ENCODE peak calls at places on chromosomes 1 and 21, in five cellular contexts. D, L, T, Y and A are unnamed samples.

GRCh38 chr1:53562983-53563379 is 103.8 kb downstream of the DMRTB1 start:
- DNase-seq in T (no peak), Y (no peak), D (no peak), L (no peak), A (no peak)

GRCh38 chr21:45069085-45069484 is 5.3 kb upstream of the ADARB1 start:
- DNase-seq in D (no peak), T (no peak), L (no peak), Y (no peak), A (no peak)

GRCh38 chr1:63545780-63546179 is 22.5 kb downstream of the EFCAB7 start:
- DNase-seq in D (no peak), T (no peak), L (no peak), Y (peak; percentile 37), A (no peak)

GRCh38 chr1:22285545-22286396 is 142.9 kb upstream of the WNT4 start:
- DNase-seq in L (no peak), T (no peak), Y (peak; percentile 83), D (no peak), A (no peak)

GRCh38 chr1:167515893-167516321 is 2.4 kb downstream of the CD247 start:
- DNase-seq in T (no peak), Y (no peak), D (no peak), L (no peak), A (no peak)

GRCh38 chr1:208243851-208244583 is at the start of gene PLXNA2:
- DNase-seq in D (peak; percentile 59), T (peak; percentile 43), Y (peak; percentile 74), L (peak; percentile 38), A (peak; percentile 21)

GRCh38 chr1:63004868-63005267 is 220.9 kb downstream of the ATG4C start:
- DNase-seq in D (no peak), T (no peak), Y (no peak), L (no peak), A (no peak)

GRCh38 chr1:229258851-229259110 is 12.1 kb upstream of the RAB4A start:
- DNase-seq in D (no peak), T (no peak), L (no peak), Y (no peak), A (no peak)

GRCh38 chr1:209810783-209811182 is 4.8 kb upstream of the IRF6 start:
- DNase-seq in L (no peak), T (no peak), D (no peak), Y (no peak), A (no peak)

GRCh38 chr1:178232108-178232507 is 138.2 kb downstream of the RASAL2 start:
- DNase-seq in T (no peak), L (no peak), D (no peak), Y (no peak), A (no peak)

GRCh38 chr1:193794239-193794638 is 607.8 kb upstream of the B3GALT2 start:
- DNase-seq in T (no peak), D (no peak), L (no peak), Y (no peak), A (no peak)

GRCh38 chr1:9652379-9653194 is 1.1 kb downstream of the PIK3CD start:
- DNase-seq in T (peak; percentile 43), L (no peak), Y (no peak), D (no peak), A (no peak)

GRCh38 chr21:34154878-34155277 is 81.5 kb downstream of the MRPS6 start:
- DNase-seq in L (no peak), T (no peak), D (no peak), Y (no peak), A (no peak)

GRCh38 chr1:36520771-36521420 is 38.2 kb upstream of the CSF3R start:
- DNase-seq in Y (no peak), T (no peak), L (no peak), D (no peak), A (no peak)

GRCh38 chr21:28337319-28337718 is 655.4 kb downstream of the LTN1 start:
- DNase-seq in L (no peak), T (no peak), D (no peak), Y (peak; percentile 34), A (no peak)

GRCh38 chr1:153849487-153850185 is 73.1 kb downstream of the GATAD2B start:
- DNase-seq in D (no peak), L (no peak), Y (no peak), T (no peak), A (no peak)

GRCh38 chr1:205535866-205536758 is 31.6 kb downstream of the CDK18 start:
- DNase-seq in D (peak; percentile 1), Y (no peak), T (no peak), L (no peak), A (no peak)

GRCh38 chr1:153774780-153775431 is at the start of gene SLC27A3:
- DNase-seq in T (peak; percentile 8), L (no peak), D (peak; percentile 57), Y (no peak), A (no peak)

GRCh38 chr1:200488375-200489165 is 78.7 kb upstream of the ZNF281 start:
- DNase-seq in D (peak; percentile 59), Y (peak; percentile 80), L (no peak), T (peak; percentile 13), A (no peak)

GRCh38 chr1:28199328-28200233 is 23.1 kb upstream of the PTAFR start:
- DNase-seq in Y (no peak), D (no peak), L (no peak), T (peak; percentile 9), A (peak; percentile 33)

GRCh38 chr1:107803579-107803978 is 161.4 kb downstream of the VAV3 start:
- DNase-seq in L (no peak), Y (no peak), T (no peak), D (no peak), A (no peak)

GRCh38 chr1:200213921-200214320 is 186.4 kb downstream of the NR5A2 start:
- DNase-seq in Y (no peak), D (no peak), L (no peak), T (no peak), A (no peak)

GRCh38 chr1:29746076-29746665 is 509.8 kb downstream of the PTPRU start:
- DNase-seq in Y (no peak), D (no peak), T (no peak), L (no peak), A (no peak)

GRCh38 chr1:3125546-3126368 is 56.8 kb downstream of the PRDM16 start:
- DNase-seq in D (no peak), L (no peak), Y (no peak), T (no peak), A (no peak)

GRCh38 chr1:221204055-221204833 is 325.0 kb downstream of the HLX start:
- DNase-seq in Y (no peak), D (no peak), T (no peak), L (no peak), A (no peak)

GRCh38 chr1:230074270-230074669 is 7.2 kb downstream of the GALNT2 start:
- DNase-seq in D (no peak), L (no peak), T (no peak), Y (no peak), A (no peak)

GRCh38 chr1:226549094-226549936 is 751 bp downstream of the STUM start:
- DNase-seq in T (no peak), L (no peak), D (no peak), Y (no peak), A (no peak)

GRCh38 chr1:242710286-242710685 is 185.8 kb upstream of the PLD5 start:
- DNase-seq in T (no peak), Y (no peak), L (no peak), D (no peak), A (no peak)

GRCh38 chr1:95888877-95889799 is 655.1 kb downstream of the RWDD3 start:
- DNase-seq in D (no peak), Y (no peak), L (no peak), T (no peak), A (no peak)

GRCh38 chr1:244460195-244460594 is 878 bp upstream of the CATSPERE start:
- DNase-seq in D (no peak), T (no peak), Y (peak; percentile 12), L (no peak), A (peak; percentile 24)

GRCh38 chr1:228845101-228845500 is 109.8 kb downstream of the RHOU start:
- DNase-seq in Y (no peak), D (no peak), T (no peak), L (no peak), A (no peak)

GRCh38 chr1:183864611-183865010 is 59.7 kb downstream of the RGL1 start:
- DNase-seq in T (no peak), Y (no peak), L (no peak), D (no peak), A (no peak)

GRCh38 chr1:158181577-158181922 is 855 bp downstream of the CD1D start:
- DNase-seq in Y (no peak), L (no peak), T (no peak), D (no peak), A (no peak)

GRCh38 chr1:119920104-119920968 is 24.0 kb upstream of the ADAM30 start:
- DNase-seq in Y (no peak), D (no peak), L (no peak), T (no peak), A (no peak)

GRCh38 chr1:19151537-19151936 is 58.5 kb downstream of the UBR4 start:
- DNase-seq in L (no peak), T (no peak), D (no peak), Y (no peak), A (no peak)

GRCh38 chr1:199157494-199157893 is 518.7 kb downstream of the PTPRC start:
- DNase-seq in Y (no peak), D (no peak), L (no peak), T (no peak), A (no peak)

GRCh38 chr1:181113061-181113695 is 24.7 kb downstream of the IER5 start:
- DNase-seq in D (no peak), T (no peak), L (no peak), Y (peak; percentile 92), A (no peak)

GRCh38 chr1:227378876-227379554 is 60.7 kb upstream of the CDC42BPA start:
- DNase-seq in D (no peak), T (no peak), Y (peak; percentile 9), L (no peak), A (no peak)

GRCh38 chr21:37700641-37701202 is 215.5 kb downstream of the KCNJ6 start:
- DNase-seq in L (no peak), T (no peak), D (no peak), Y (peak; percentile 54), A (no peak)